ENCODE peak calls at places on chromosomes 4 and X, in six cellular contexts. I is CD4-positive, alpha-beta memory T cell; Z is A673; X is endothelial cell of umbilical vein; C is CD8-positive, alpha-beta memory T cell; J is hepatocyte. O is an unnamed sample.
A peak's percentile ranks its signal among the peaks of the same experiment; 100 is the strongest.

GRCh38 chr4:14196141-14196540 is 568.6 kb upstream of the BOD1L1 start:
- DNase-seq in I (no peak), Z (peak; percentile 77), X (peak; percentile 52), C (no peak), J (peak; percentile 82), O (peak; percentile 81)

GRCh38 chr4:165537028-165537648 is 158.3 kb downstream of the CPE start:
- DNase-seq in I (peak; percentile 22), Z (peak; percentile 81), X (peak; percentile 83), C (no peak), J (peak; percentile 76), O (peak; percentile 81)

GRCh38 chr4:38387348-38387747 is 276.7 kb upstream of the KLF3 start:
- DNase-seq in I (no peak), Z (no peak), X (no peak), C (no peak), J (peak; percentile 73), O (peak; percentile 99)

GRCh38 chr4:5199142-5199541 is 147.9 kb downstream of the STK32B start:
- DNase-seq in I (no peak), Z (no peak), X (no peak), C (no peak), J (no peak), O (no peak)

GRCh38 chr4:159719531-159719930 is 616.7 kb downstream of the RAPGEF2 start:
- DNase-seq in I (no peak), Z (no peak), X (no peak), C (no peak), J (no peak), O (no peak)

GRCh38 chrX:140141444-140142029 is 176.2 kb upstream of the CXorf66 start:
- DNase-seq in I (peak; percentile 34), Z (peak; percentile 71), X (peak; percentile 1), C (no peak), J (peak; percentile 41), O (peak; percentile 55)

GRCh38 chr4:22187203-22187835 is 238.7 kb upstream of the KCNIP4 start:
- DNase-seq in I (no peak), Z (peak; percentile 71), X (no peak), C (no peak), J (no peak), O (no peak)

GRCh38 chr4:54568184-54568583 is 89.6 kb upstream of the KIT start:
- DNase-seq in I (no peak), Z (no peak), X (no peak), C (no peak), J (no peak), O (peak; percentile 77)

GRCh38 chrX:10932842-10933440 is 178.2 kb upstream of the HCCS start:
- DNase-seq in I (no peak), Z (no peak), X (peak; percentile 56), C (no peak), J (no peak), O (peak; percentile 35)

GRCh38 chrX:17860811-17861495 is at the start of gene RAI2:
- DNase-seq in I (no peak), Z (peak; percentile 7), X (no peak), C (no peak), J (peak; percentile 50), O (no peak)

GRCh38 chrX:71053217-71053621 is 14.9 kb downstream of the SNX12 start:
- DNase-seq in I (peak; percentile 20), Z (no peak), X (peak; percentile 4), C (no peak), J (peak; percentile 11), O (no peak)

GRCh38 chrX:17375631-17376380 is 806 bp downstream of the NHS start:
- DNase-seq in I (no peak), Z (no peak), X (peak; percentile 15), C (no peak), J (peak; percentile 46), O (peak; percentile 27)

GRCh38 chrX:37800762-37801161 is 20.9 kb downstream of the CYBB start:
- DNase-seq in I (no peak), Z (no peak), X (no peak), C (no peak), J (no peak), O (peak; percentile 44)

GRCh38 chrX:133838761-133839676 is 146.4 kb downstream of the GPC3 start:
- DNase-seq in I (peak; percentile 25), Z (peak; percentile 62), X (peak; percentile 30), C (no peak), J (peak; percentile 56), O (peak; percentile 32)

GRCh38 chrX:19772306-19772705 is 115.1 kb downstream of the SH3KBP1 start:
- DNase-seq in I (no peak), Z (no peak), X (peak; percentile 53), C (no peak), J (no peak), O (peak; percentile 50)

GRCh38 chr4:148253748-148254147 is 188.5 kb downstream of the NR3C2 start:
- DNase-seq in I (no peak), Z (no peak), X (no peak), C (no peak), J (peak; percentile 27), O (no peak)

GRCh38 chr4:627347-627746 is 2.0 kb downstream of the PDE6B start:
- DNase-seq in I (no peak), Z (no peak), X (no peak), C (no peak), J (no peak), O (no peak)

GRCh38 chr4:7559741-7560376 is 125.1 kb upstream of the PSAPL1 start:
- DNase-seq in I (no peak), Z (no peak), X (no peak), C (no peak), J (no peak), O (no peak)

GRCh38 chr4:4572821-4573220 is 31.0 kb upstream of the STX18 start:
- DNase-seq in I (no peak), Z (no peak), X (no peak), C (no peak), J (no peak), O (peak; percentile 35)

GRCh38 chr4:183504930-183505555 is at the start of gene ING2:
- DNase-seq in I (no peak), Z (peak; percentile 84), X (peak; percentile 54), C (no peak), J (peak; percentile 90), O (no peak)

GRCh38 chrX:1462596-1463251 is 10.0 kb upstream of the ASMTL start:
- DNase-seq in I (peak; percentile 95), Z (no peak), X (peak; percentile 85), C (peak; percentile 91), J (peak; percentile 66), O (peak; percentile 79)

GRCh38 chr4:140049024-140049923 is 104.7 kb downstream of the MAML3 start:
- DNase-seq in I (peak; percentile 50), Z (peak; percentile 29), X (peak; percentile 85), C (peak; percentile 51), J (peak; percentile 75), O (peak; percentile 33)

GRCh38 chr4:6641164-6641970 is 882 bp downstream of the MRFAP1 start:
- DNase-seq in I (peak; percentile 63), Z (no peak), X (peak; percentile 49), C (peak; percentile 69), J (peak; percentile 75), O (peak; percentile 37)

GRCh38 chrX:73525928-73526690 is 36.9 kb upstream of the CHIC1 start:
- DNase-seq in I (no peak), Z (no peak), X (no peak), C (no peak), J (no peak), O (no peak)

GRCh38 chrX:149903889-149904748 is 23.1 kb downstream of the MAGEA8 start:
- DNase-seq in I (no peak), Z (peak; percentile 18), X (peak; percentile 1), C (no peak), J (peak; percentile 19), O (peak; percentile 13)

GRCh38 chr4:25356068-25356467 is 21.0 kb upstream of the ANAPC4 start:
- DNase-seq in I (no peak), Z (no peak), X (no peak), C (no peak), J (no peak), O (no peak)

GRCh38 chr4:70704333-70705145 is 16.2 kb downstream of the UTP3 start:
- DNase-seq in I (peak; percentile 49), Z (peak; percentile 75), X (peak; percentile 81), C (peak; percentile 77), J (peak; percentile 95), O (peak; percentile 56)

GRCh38 chr4:138611721-138612120 is 369.6 kb upstream of the SLC7A11 start:
- DNase-seq in I (no peak), Z (no peak), X (no peak), C (no peak), J (no peak), O (no peak)

GRCh38 chr4:78720994-78721677 is 55.0 kb upstream of the BMP2K start:
- DNase-seq in I (peak; percentile 17), Z (no peak), X (peak; percentile 72), C (no peak), J (no peak), O (no peak)

GRCh38 chr4:176435891-176436499 is 116.2 kb downstream of the SPCS3 start:
- DNase-seq in I (no peak), Z (no peak), X (no peak), C (no peak), J (no peak), O (peak; percentile 93)

GRCh38 chrX:57282568-57282967 is 3.9 kb upstream of the FAAH2 start:
- DNase-seq in I (peak; percentile 51), Z (no peak), X (no peak), C (no peak), J (no peak), O (no peak)

GRCh38 chrX:139086243-139086642 is 374.7 kb upstream of the FGF13 start:
- DNase-seq in I (no peak), Z (no peak), X (no peak), C (no peak), J (no peak), O (no peak)

GRCh38 chrX:119181491-119181890 is 53.9 kb upstream of the KIAA1210 start:
- DNase-seq in I (no peak), Z (peak; percentile 6), X (no peak), C (no peak), J (peak; percentile 25), O (peak; percentile 23)

DNA sequence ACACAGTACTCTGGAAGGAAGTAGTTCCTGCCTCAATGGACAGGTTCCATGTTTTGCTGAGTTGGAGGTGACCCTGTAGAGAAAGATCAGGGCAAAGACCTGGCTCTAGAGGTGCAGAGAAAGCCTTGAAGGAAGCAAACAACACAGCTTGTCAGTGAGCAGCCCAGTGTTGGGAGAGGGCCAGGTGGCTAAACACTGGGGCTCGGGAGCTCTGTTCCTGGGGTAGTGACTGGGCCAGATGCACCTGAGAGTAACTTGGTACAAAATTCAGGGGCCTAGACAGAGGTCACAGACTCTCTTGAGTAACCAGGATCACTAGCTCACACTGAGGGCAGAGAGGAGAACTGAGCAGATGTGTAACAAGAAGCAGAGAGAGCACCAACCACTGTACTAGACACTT is 138.4 kb upstream of the NALF2 start:
- DNase-seq in I (no peak), Z (no peak), X (no peak), C (no peak), J (no peak), O (no peak)
- H3K4me3 ChIP-seq in I (no peak overlapping the region), Z (no peak overlapping the region), X (no peak overlapping the region), C (no peak overlapping the region), J (no peak overlapping the region), O (no peak overlapping the region)

GRCh38 chr4:100421356-100421978 is 96.4 kb downstream of the EMCN start:
- DNase-seq in I (peak; percentile 1), Z (peak; percentile 70), X (peak; percentile 73), C (no peak), J (peak; percentile 29), O (peak; percentile 80)
- H3K4me3 ChIP-seq in I (no peak overlapping the region), Z (no peak overlapping the region), X (no peak overlapping the region), C (no peak overlapping the region), J (no peak overlapping the region), O (no peak overlapping the region)

GRCh38 chr4:1895489-1895888 is 24.3 kb downstream of the NSD2 start:
- DNase-seq in I (no peak), Z (no peak), X (no peak), C (no peak), J (no peak), O (no peak)
- H3K4me3 ChIP-seq in I (no peak overlapping the region), Z (no peak overlapping the region), X (no peak overlapping the region), C (no peak overlapping the region), J (no peak overlapping the region), O (no peak overlapping the region)

GRCh38 chr4:3384771-3385701 is 56.7 kb upstream of the HGFAC start:
- DNase-seq in I (no peak), Z (no peak), X (peak; percentile 42), C (no peak), J (no peak), O (no peak)
- H3K4me3 ChIP-seq in I (no peak overlapping the region), Z (no peak overlapping the region), X (no peak overlapping the region), C (no peak overlapping the region), J (no peak overlapping the region), O (no peak overlapping the region)

O was measured in fibroblast of the aortic adventitia.